ENCODE peak calls at places on chromosomes 13 and 19, in nine cellular contexts. K is AG09309; D is foreskin fibroblast; V is HL-60; R is uterus; L is AG04450; W is CD8-positive, alpha-beta memory T cell; I is GM06990; M is adrenal gland. P is an unnamed sample.
A peak's percentile ranks its signal among the peaks of the same experiment; 100 is the strongest.

GRCh38 chr19:40232479-40232878 is 6.0 kb upstream of the CCNP start:
- DNase-seq in K (no peak), D (no peak), V (no peak), R (no peak), L (no peak), W (no peak), I (no peak), M (no peak), P (no peak)

GRCh38 chr19:18522124-18522861 is 423 bp upstream of the ELL start:
- DNase-seq in K (peak; percentile 99), D (peak; percentile 100), V (peak; percentile 100), R (peak; percentile 100), L (peak; percentile 100), W (peak; percentile 100), I (peak; percentile 99), M (peak; percentile 100), P (peak; percentile 100)

GRCh38 chr13:63435668-63436275 is 2020.1 kb upstream of the PCDH20 start:
- DNase-seq in K (peak; percentile 99), D (peak; percentile 100), V (no peak), R (no peak), L (peak; percentile 95), W (no peak), I (no peak), M (no peak), P (no peak)

GRCh38 chr13:48318714-48319457 is 15.3 kb downstream of the RB1 start:
- DNase-seq in K (no peak), D (no peak), V (no peak), R (no peak), L (no peak), W (peak; percentile 48), I (peak; percentile 22), M (peak; percentile 23), P (peak; percentile 25)

GRCh38 chr13:97878421-97879375 is 74.8 kb upstream of the IPO5 start:
- DNase-seq in K (no peak), D (no peak), V (no peak), R (no peak), L (no peak), W (no peak), I (no peak), M (no peak), P (no peak)

GRCh38 chr13:109768616-109769015 is 17.8 kb downstream of the IRS2 start:
- DNase-seq in K (no peak), D (no peak), V (no peak), R (no peak), L (no peak), W (no peak), I (no peak), M (no peak), P (no peak)

GRCh38 chr13:113182046-113182445 is 23.6 kb downstream of the PROZ start:
- DNase-seq in K (no peak), D (no peak), V (no peak), R (no peak), L (no peak), W (no peak), I (no peak), M (no peak), P (no peak)

GRCh38 chr13:46544208-46544607 is 8.8 kb upstream of the LRCH1 start:
- DNase-seq in K (no peak), D (no peak), V (no peak), R (no peak), L (no peak), W (no peak), I (no peak), M (no peak), P (no peak)

GRCh38 chr19:58387338-58388174 is 487 bp downstream of the RPS5 start:
- DNase-seq in K (no peak), D (no peak), V (no peak), R (no peak), L (no peak), W (no peak), I (no peak), M (no peak), P (no peak)

GRCh38 chr19:290539-291521 is at the start of gene PLPP2:
- DNase-seq in K (no peak), D (no peak), V (no peak), R (peak; percentile 57), L (no peak), W (no peak), I (no peak), M (no peak), P (peak; percentile 85)

GRCh38 chr19:288911-289310 is 2.3 kb downstream of the PLPP2 start:
- DNase-seq in K (no peak), D (no peak), V (no peak), R (no peak), L (no peak), W (no peak), I (no peak), M (no peak), P (no peak)

GRCh38 chr19:287381-287871 is 3.8 kb downstream of the PLPP2 start:
- DNase-seq in K (no peak), D (no peak), V (no peak), R (no peak), L (no peak), W (no peak), I (no peak), M (no peak), P (no peak)

GRCh38 chr19:291561-292280 is 518 bp upstream of the PLPP2 start:
- DNase-seq in K (no peak), D (no peak), V (no peak), R (peak; percentile 26), L (no peak), W (no peak), I (no peak), M (no peak), P (no peak)

GRCh38 chr19:289651-290538 is 1.3 kb downstream of the PLPP2 start:
- DNase-seq in K (no peak), D (peak; percentile 34), V (no peak), R (peak; percentile 63), L (no peak), W (no peak), I (no peak), M (peak; percentile 61), P (peak; percentile 59)
- H3K4me3 ChIP-seq in K (no peak overlapping the region), D (peak overlapping the region; percentile 47), V (no peak overlapping the region), R (no peak overlapping the region), L (peak overlapping the region; percentile 59), W (no peak overlapping the region), I (no peak overlapping the region), M (no peak overlapping the region), P (no peak overlapping the region)

GRCh38 chr19:43781630-43782310 is 997 bp upstream of the KCNN4 start:
- DNase-seq in K (no peak), D (no peak), V (no peak), R (no peak), L (no peak), W (no peak), I (no peak), M (no peak), P (no peak)

GRCh38 chr19:43782311-43782660 is 1.5 kb upstream of the KCNN4 start:
- DNase-seq in K (no peak), D (no peak), V (no peak), R (no peak), L (no peak), W (no peak), I (no peak), M (no peak), P (no peak)

GRCh38 chr19:43779147-43779819 is 1.5 kb downstream of the KCNN4 start:
- DNase-seq in K (no peak), D (no peak), V (peak; percentile 35), R (no peak), L (no peak), W (no peak), I (no peak), M (no peak), P (no peak)

GRCh38 chr19:43779820-43780219 is 953 bp downstream of the KCNN4 start:
- DNase-seq in K (no peak), D (no peak), V (peak; percentile 83), R (no peak), L (no peak), W (no peak), I (no peak), M (no peak), P (no peak)

GRCh38 chr19:43780706-43781525 is at the start of gene KCNN4:
- DNase-seq in K (peak; percentile 39), D (peak; percentile 42), V (peak; percentile 78), R (no peak), L (no peak), W (peak; percentile 78), I (peak; percentile 82), M (no peak), P (no peak)
- H3K4me3 ChIP-seq in K (peak within 1 kb of the TSS; percentile 48), D (no peak within 1 kb of the TSS), V (peak within 1 kb of the TSS; percentile 78), R (no peak within 1 kb of the TSS), L (no peak within 1 kb of the TSS), W (peak within 1 kb of the TSS; percentile 65), I (peak within 1 kb of the TSS; percentile 87), M (no peak within 1 kb of the TSS), P (no peak within 1 kb of the TSS)

DNA sequence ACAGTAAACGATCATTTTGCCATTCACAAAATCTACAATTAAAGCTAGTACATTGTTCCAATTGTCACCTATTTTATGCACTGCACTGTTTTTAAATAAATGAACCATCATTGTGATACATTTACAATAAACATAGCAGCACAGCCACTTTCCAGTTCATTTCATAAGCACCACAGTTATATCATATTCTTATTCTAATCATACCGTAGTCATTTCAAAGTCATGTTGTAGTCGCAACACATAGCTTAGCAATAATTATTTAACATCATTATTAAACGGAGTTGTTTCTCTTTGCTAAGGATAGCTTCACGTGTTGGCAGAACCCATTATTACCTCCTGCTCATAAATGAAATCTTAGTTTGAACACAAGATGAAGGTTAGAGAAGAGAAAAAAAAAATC is 2.2 kb upstream of the PCDH9 start:
- DNase-seq in K (no peak), D (no peak), V (no peak), R (no peak), L (no peak), W (no peak), I (no peak), M (no peak), P (no peak)
- H3K4me3 ChIP-seq in K (no peak overlapping the region), D (no peak overlapping the region), V (no peak overlapping the region), R (no peak overlapping the region), L (no peak overlapping the region), W (no peak overlapping the region), I (no peak overlapping the region), M (no peak overlapping the region), P (no peak overlapping the region)

DNA sequence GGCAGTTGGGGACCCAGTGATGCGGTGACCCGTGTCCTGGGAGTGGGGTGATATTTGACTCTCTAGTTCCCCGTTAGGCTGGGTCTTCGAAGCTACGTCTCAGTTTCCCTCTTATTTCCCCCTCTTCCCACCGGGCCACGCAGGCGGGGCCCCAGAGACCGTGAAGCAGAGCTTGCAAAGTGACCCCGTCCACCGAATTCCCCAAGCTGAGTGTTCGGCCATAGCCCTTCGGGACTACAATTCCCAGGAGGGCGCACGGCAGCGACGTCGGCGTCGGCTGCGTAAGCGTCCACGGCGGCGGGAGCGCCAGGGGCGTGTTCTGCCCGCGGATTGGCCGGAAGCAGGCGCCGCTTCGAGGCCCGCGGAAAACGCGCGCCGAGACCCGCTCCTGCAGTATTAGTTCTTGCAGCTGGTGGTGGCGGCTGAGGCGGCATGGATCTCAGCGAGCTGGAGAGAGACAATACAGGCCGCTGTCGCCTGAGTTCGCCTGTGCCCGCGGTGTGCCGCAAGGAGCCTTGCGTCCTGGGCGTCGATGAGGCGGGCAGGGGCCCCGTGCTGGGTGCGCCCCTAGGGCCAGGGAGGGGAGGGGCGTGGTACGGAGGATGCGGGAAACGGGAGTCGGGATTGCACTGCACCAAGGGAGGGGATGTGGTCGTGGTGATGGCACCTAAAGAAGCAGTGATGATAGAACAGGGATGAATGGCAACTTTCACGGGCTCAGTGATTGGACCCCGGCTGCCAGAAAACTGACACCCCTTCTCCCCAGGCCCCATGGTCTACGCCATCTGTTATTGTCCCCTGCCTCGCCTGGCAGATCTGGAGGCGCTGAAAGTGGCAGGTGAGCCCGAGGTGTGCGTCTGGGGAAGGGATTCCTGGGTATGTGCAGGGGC is at the start of gene RNASEH2A:
- DNase-seq in K (peak; percentile 49), D (peak; percentile 87), V (peak; percentile 91), R (peak; percentile 85), L (peak; percentile 63), W (peak; percentile 88), I (peak; percentile 95), M (peak; percentile 87), P (peak; percentile 92)
- H3K4me3 ChIP-seq in K (peak within 1 kb of the TSS; percentile 95), D (peak within 1 kb of the TSS; percentile 90), V (peak within 1 kb of the TSS; percentile 91), R (peak within 1 kb of the TSS; percentile 43), L (peak within 1 kb of the TSS; percentile 83), W (peak within 1 kb of the TSS; percentile 59), I (peak within 1 kb of the TSS; percentile 89), M (no peak within 1 kb of the TSS), P (peak within 1 kb of the TSS; percentile 33)